ENCODE peak calls at places on chromosomes 6 and 20, in eight cellular contexts. K is effector memory CD4-positive, alpha-beta T cell; I is CD4-positive, CD25-positive, alpha-beta regulatory T cell; H is CD8-positive, alpha-beta memory T cell; F is tibial nerve; B is AG04450; S is GM23338; G is A549. P is an unnamed sample.

GRCh38 chr20:37464173-37464572 is 56.9 kb upstream of the NNAT start:
- DNase-seq in S (no peak), G (no peak), F (no peak), I (no peak), H (no peak), B (no peak), K (no peak), P (no peak)

GRCh38 chr20:45343867-45344721 is 4.1 kb downstream of the SDC4 start:
- DNase-seq in G (peak; percentile 69), S (no peak), I (no peak), H (no peak), K (no peak), F (no peak), B (peak; percentile 71), P (peak; percentile 22)

GRCh38 chr6:44431118-44431725 is 43.7 kb downstream of the CDC5L start:
- DNase-seq in K (peak; percentile 12), G (peak; percentile 46), F (no peak), B (peak; percentile 43), S (peak; percentile 74), H (peak; percentile 26), I (peak; percentile 26), P (no peak)

GRCh38 chr6:44020148-44020547 is 107.1 kb downstream of the MRPL14 start:
- DNase-seq in I (no peak), S (no peak), H (no peak), G (no peak), F (no peak), K (no peak), B (no peak), P (peak; percentile 44)

GRCh38 chr6:32118782-32119628 is 9.0 kb downstream of the ATF6B start:
- DNase-seq in K (peak; percentile 48), G (peak; percentile 83), H (peak; percentile 65), S (peak; percentile 89), I (peak; percentile 45), B (peak; percentile 74), F (peak; percentile 76), P (peak; percentile 90)

GRCh38 chr6:159819098-159819497 is 19.0 kb downstream of the PNLDC1 start:
- DNase-seq in B (no peak), F (no peak), K (no peak), S (no peak), H (no peak), G (no peak), I (no peak), P (no peak)

GRCh38 chr6:34718867-34719441 is 22.4 kb upstream of the ILRUN start:
- DNase-seq in B (no peak), H (no peak), G (no peak), S (no peak), K (no peak), I (no peak), F (no peak), P (no peak)

GRCh38 chr6:1346556-1347186 is 34.8 kb downstream of the FOXQ1 start:
- DNase-seq in B (no peak), K (no peak), G (no peak), F (no peak), S (no peak), H (no peak), I (no peak), P (no peak)

GRCh38 chr20:8464368-8464767 is 332.3 kb downstream of the PLCB1 start:
- DNase-seq in F (no peak), S (no peak), B (no peak), G (peak; percentile 20), K (no peak), H (no peak), I (no peak), P (no peak)

GRCh38 chr6:21219241-21219640 is 374.3 kb upstream of the SOX4 start:
- DNase-seq in B (no peak), I (no peak), G (no peak), H (no peak), F (no peak), K (no peak), S (no peak), P (no peak)

GRCh38 chr6:4435981-4436445 is 300.6 kb upstream of the ECI2 start:
- DNase-seq in F (no peak), I (no peak), B (no peak), G (no peak), H (no peak), S (no peak), K (no peak), P (no peak)

GRCh38 chr20:3753098-3753497 is 14.5 kb downstream of the ADISSP start:
- DNase-seq in H (peak; percentile 57), B (peak; percentile 43), K (peak; percentile 52), F (peak; percentile 65), G (peak; percentile 85), I (peak; percentile 35), S (peak; percentile 91), P (peak; percentile 63)

GRCh38 chr20:31818376-31818908 is 714 bp upstream of the MYLK2 start:
- DNase-seq in I (no peak), K (no peak), F (no peak), H (no peak), S (no peak), B (no peak), G (no peak), P (no peak)

GRCh38 chr20:31819083-31819784 is at the start of gene MYLK2:
- DNase-seq in S (peak; percentile 37), F (no peak), H (no peak), G (no peak), K (no peak), B (no peak), I (no peak), P (no peak)

GRCh38 chr20:31821427-31821826 is 2.3 kb downstream of the MYLK2 start:
- DNase-seq in S (no peak), F (no peak), I (no peak), H (no peak), K (no peak), B (no peak), G (no peak), P (no peak)

GRCh38 chr20:31822421-31823330 is 3.5 kb downstream of the MYLK2 start:
- DNase-seq in H (peak; percentile 67), B (no peak), G (peak; percentile 62), K (peak; percentile 65), F (peak; percentile 67), S (peak; percentile 98), I (peak; percentile 64), P (peak; percentile 64)

GRCh38 chr20:31820228-31820627 is 1.1 kb downstream of the MYLK2 start:
- DNase-seq in G (no peak), F (no peak), B (no peak), K (no peak), H (no peak), S (no peak), I (no peak), P (no peak)
- H3K4me3 ChIP-seq in G (no peak overlapping the region), F (no peak overlapping the region), B (no peak overlapping the region), K (no peak overlapping the region), H (no peak overlapping the region), S (no peak overlapping the region), I (no peak overlapping the region), P (no peak overlapping the region)

GRCh38 chr6:140321891-140322290 is 947.4 kb upstream of the CITED2 start:
- DNase-seq in H (no peak), K (no peak), F (no peak), G (no peak), I (no peak), B (no peak), S (no peak), P (no peak)

GRCh38 chr6:140320081-140320798 is 945.8 kb upstream of the CITED2 start:
- DNase-seq in S (no peak), B (peak; percentile 4), K (no peak), H (no peak), F (no peak), G (no peak), I (no peak), P (no peak)

GRCh38 chr6:140318408-140318807 is 944.0 kb upstream of the CITED2 start:
- DNase-seq in I (no peak), F (no peak), G (no peak), K (no peak), H (no peak), B (no peak), S (no peak), P (no peak)

GRCh38 chr6:140319209-140319608 is 944.8 kb upstream of the CITED2 start:
- DNase-seq in G (peak; percentile 12), F (no peak), K (no peak), H (no peak), B (peak; percentile 38), I (no peak), S (no peak), P (no peak)

GRCh38 chr6:140320799-140321099 is 946.3 kb upstream of the CITED2 start:
- DNase-seq in I (no peak), K (no peak), G (no peak), S (no peak), H (no peak), B (no peak), F (no peak), P (no peak)
- H3K27ac ChIP-seq in I (no peak overlapping the region), K (no peak overlapping the region), G (no peak overlapping the region), S (no peak overlapping the region), H (no peak overlapping the region), B (no peak overlapping the region), F (peak overlapping the region; percentile 42), P (no peak overlapping the region)

GRCh38 chr6:126112171-126112632 is 125.9 kb downstream of the TRMT11 start:
- DNase-seq in S (no peak), I (no peak), H (no peak), F (no peak), G (peak; percentile 44), K (no peak), B (no peak), P (no peak)

GRCh38 chr6:126103993-126104392 is 117.7 kb downstream of the TRMT11 start:
- DNase-seq in H (no peak), S (no peak), K (no peak), B (no peak), I (no peak), G (no peak), F (no peak), P (no peak)

GRCh38 chr6:126110494-126111270 is 124.3 kb downstream of the TRMT11 start:
- DNase-seq in K (no peak), S (no peak), H (no peak), I (no peak), B (no peak), G (no peak), F (no peak), P (no peak)

GRCh38 chr6:126102358-126102757 is 116.0 kb downstream of the TRMT11 start:
- DNase-seq in F (no peak), K (no peak), G (no peak), I (no peak), H (no peak), B (no peak), S (peak; percentile 44), P (no peak)

DNA sequence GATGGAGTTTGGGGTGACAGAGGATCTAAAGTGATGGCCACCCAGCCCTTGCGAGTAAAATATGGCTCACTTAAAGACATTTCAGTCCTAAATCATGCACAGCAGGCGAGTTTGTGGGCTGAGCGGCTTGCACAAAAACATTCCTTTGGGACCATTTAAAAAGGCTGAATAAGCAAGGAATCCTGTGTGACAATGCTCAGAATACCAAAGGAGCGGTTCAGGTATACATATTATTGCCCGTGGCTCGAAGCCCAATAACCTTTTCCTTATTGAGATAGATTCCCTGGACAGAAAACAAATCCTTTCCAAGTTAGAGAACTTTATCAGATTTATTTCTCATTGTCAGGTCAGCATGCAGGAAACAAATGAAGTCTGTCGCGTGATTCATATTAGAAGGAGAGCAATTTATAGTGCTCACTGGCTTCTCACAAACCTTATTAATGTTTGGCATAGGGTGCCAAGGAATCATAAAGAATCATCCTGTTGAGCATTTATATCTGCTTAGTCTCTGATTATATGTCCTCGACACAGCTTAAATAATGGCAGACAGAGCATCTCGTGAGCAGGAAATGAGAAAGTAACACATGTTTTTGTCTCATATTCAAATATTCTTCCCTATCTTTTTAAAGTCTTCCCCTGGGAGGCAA is 121.3 kb downstream of the TRMT11 start:
- DNase-seq in H (no peak), I (no peak), F (no peak), G (no peak), S (peak; percentile 66), K (no peak), B (no peak), P (no peak)
- H3K4me3 ChIP-seq in H (no peak overlapping the region), I (no peak overlapping the region), F (no peak overlapping the region), G (no peak overlapping the region), S (peak overlapping the region; percentile 6), K (no peak overlapping the region), B (no peak overlapping the region), P (no peak overlapping the region)

GRCh38 chr20:39849664-39850063 is 839.4 kb downstream of the MAFB start:
- DNase-seq in F (peak; percentile 57), I (no peak), H (no peak), K (no peak), S (no peak), G (no peak), B (peak; percentile 83), P (peak; percentile 29)
- H3K27ac ChIP-seq in F (no peak overlapping the region), I (no peak overlapping the region), H (no peak overlapping the region), K (no peak overlapping the region), S (no peak overlapping the region), G (no peak overlapping the region), B (peak overlapping the region; percentile 43), P (peak overlapping the region; percentile 43)